ENCODE peak calls at places on chromosomes 13 and 19, in six cellular contexts. Z is pons; M is neural crest cell; T is GM23338; X is heart left ventricle; F is stimulated activated CD4-positive, alpha-beta T cell treated with anti-CD3 and anti-CD28 coated beads, Interleukin-4, amount 100 ng/mL, for 4 hours. U is an unnamed sample.

GRCh38 chr19:35940078-35940775 is 4.1 kb downstream of the LRFN3 start:
- DNase-seq in Z (no peak), M (no peak), T (no peak), X (no peak), F (no peak), U (no peak)

GRCh38 chr19:19911150-19911549 is 10.4 kb downstream of the ZNF93 start:
- DNase-seq in Z (no peak), M (no peak), T (no peak), X (no peak), F (no peak), U (no peak)

GRCh38 chr13:85709072-85709471 is 90.1 kb downstream of the SLITRK6 start:
- DNase-seq in Z (no peak), M (no peak), T (no peak), X (no peak), F (no peak), U (no peak)

GRCh38 chr19:5361407-5361806 is 20.8 kb upstream of the PTPRS start:
- DNase-seq in Z (no peak), M (no peak), T (no peak), X (no peak), F (no peak), U (no peak)

GRCh38 chr13:110521296-110521680 is 40.2 kb downstream of the RAB20 start:
- DNase-seq in Z (no peak), M (no peak), T (no peak), X (no peak), F (no peak), U (no peak)

GRCh38 chr13:27728271-27728670 is 64.0 kb upstream of the GSX1 start:
- DNase-seq in Z (peak), M (peak), T (peak), X (no peak), F (no peak), U (peak)

GRCh38 chr13:46553886-46554855 is 1.2 kb downstream of the LRCH1 start:
- DNase-seq in Z (peak), M (peak), T (peak), X (peak), F (peak), U (peak)

GRCh38 chr13:98916403-98916802 is 61.5 kb downstream of the DOCK9 start:
- DNase-seq in Z (no peak), M (no peak), T (no peak), X (no peak), F (no peak), U (no peak)

GRCh38 chr13:92681239-92681638 is 545.4 kb upstream of the GPC6 start:
- DNase-seq in Z (no peak), M (no peak), T (peak), X (no peak), F (no peak), U (no peak)

GRCh38 chr19:43784251-43784980 is 3.6 kb upstream of the KCNN4 start:
- DNase-seq in Z (no peak), M (no peak), T (no peak), X (peak), F (peak), U (no peak)

GRCh38 chr19:18091217-18091608 is 4.5 kb upstream of the IL12RB1 start:
- DNase-seq in Z (peak), M (no peak), T (no peak), X (peak), F (peak), U (no peak)

GRCh38 chr19:41531438-41532311 is 44.3 kb upstream of the CEACAM21 start:
- DNase-seq in Z (peak), M (no peak), T (no peak), X (peak), F (peak), U (no peak)

GRCh38 chr13:26007261-26007765 is 44.5 kb downstream of the SHISA2 start:
- DNase-seq in Z (no peak), M (no peak), T (no peak), X (no peak), F (no peak), U (no peak)

GRCh38 chr19:8986296-8986695 is 23.9 kb downstream of the MUC16 start:
- DNase-seq in Z (no peak), M (no peak), T (no peak), X (no peak), F (no peak), U (no peak)

GRCh38 chr13:46640843-46641242 is 87.9 kb downstream of the LRCH1 start:
- DNase-seq in Z (no peak), M (no peak), T (no peak), X (no peak), F (no peak), U (no peak)

GRCh38 chr13:47865883-47866282 is 135.2 kb downstream of the SUCLA2 start:
- DNase-seq in Z (no peak), M (no peak), T (no peak), X (no peak), F (no peak), U (no peak)